ENCODE peak calls at places on chromosomes 3 and 15, in six cellular contexts. Q, T, O, G, Y and B are unnamed samples.

GRCh38 chr15:88447206-88447605 is 20.0 kb downstream of the MRPL46 start:
- DNase-seq in Q (no peak), T (peak), O (no peak), G (no peak), Y (no peak), B (no peak)

GRCh38 chr3:65904016-65904415 is 134.7 kb downstream of the MAGI1 start:
- DNase-seq in Q (no peak), T (no peak), O (no peak), G (no peak), Y (no peak), B (no peak)

GRCh38 chr3:71104090-71104489 is 479.4 kb downstream of the FOXP1 start:
- DNase-seq in Q (no peak), T (peak), O (no peak), G (no peak), Y (no peak), B (no peak)

GRCh38 chr3:29370451-29371420 is 89.9 kb downstream of the RBMS3 start:
- DNase-seq in Q (no peak), T (no peak), O (no peak), G (no peak), Y (no peak), B (no peak)

GRCh38 chr3:5332270-5332956 is 144.9 kb downstream of the EDEM1 start:
- DNase-seq in Q (no peak), T (no peak), O (no peak), G (no peak), Y (no peak), B (no peak)

GRCh38 chr15:69988541-69989225 is 109.0 kb downstream of the TLE3 start:
- DNase-seq in Q (no peak), T (no peak), O (peak), G (no peak), Y (no peak), B (no peak)

GRCh38 chr15:77542491-77543001 is 90.2 kb downstream of the LINGO1 start:
- DNase-seq in Q (no peak), T (no peak), O (no peak), G (no peak), Y (no peak), B (no peak)

GRCh38 chr3:172598904-172599303 is 75.7 kb upstream of the TNFSF10 start:
- DNase-seq in Q (no peak), T (no peak), O (no peak), G (no peak), Y (no peak), B (no peak)

GRCh38 chr15:31372635-31373091 is 46.0 kb downstream of the KLF13 start:
- DNase-seq in Q (no peak), T (no peak), O (peak), G (no peak), Y (peak), B (peak)

GRCh38 chr3:148930785-148931184 is 60.6 kb upstream of the GYG1 start:
- DNase-seq in Q (no peak), T (peak), O (no peak), G (no peak), Y (no peak), B (no peak)

GRCh38 chr15:60462027-60462426 is 16.9 kb downstream of the ICE2 start:
- DNase-seq in Q (no peak), T (no peak), O (no peak), G (no peak), Y (no peak), B (no peak)

GRCh38 chr3:58419782-58420512 is 13.7 kb downstream of the PDHB start:
- DNase-seq in Q (no peak), T (peak), O (no peak), G (peak), Y (peak), B (no peak)

GRCh38 chr3:107674371-107674770 is 151.6 kb downstream of the BBX start:
- DNase-seq in Q (no peak), T (peak), O (no peak), G (no peak), Y (no peak), B (peak)

GRCh38 chr3:99366663-99367429 is 271.5 kb upstream of the COL8A1 start:
- DNase-seq in Q (no peak), T (no peak), O (no peak), G (no peak), Y (no peak), B (peak)

GRCh38 chr15:27019687-27020086 is 48.7 kb downstream of the GABRG3 start:
- DNase-seq in Q (no peak), T (no peak), O (no peak), G (no peak), Y (no peak), B (no peak)

GRCh38 chr3:73036694-73037368 is 24.6 kb upstream of the EBLN2 start:
- DNase-seq in Q (no peak), T (no peak), O (no peak), G (no peak), Y (no peak), B (no peak)

GRCh38 chr15:100733088-100733487 is 130.7 kb downstream of the ASB7 start:
- DNase-seq in Q (no peak), T (no peak), O (peak), G (no peak), Y (no peak), B (peak)

GRCh38 chr3:51684971-51685751 is 14.1 kb downstream of the TEX264 start:
- DNase-seq in Q (no peak), T (no peak), O (no peak), G (no peak), Y (no peak), B (no peak)

GRCh38 chr3:38521391-38521987 is 25.3 kb downstream of the EXOG start:
- DNase-seq in Q (peak), T (peak), O (peak), G (peak), Y (peak), B (peak)

GRCh38 chr3:126245811-126246727 is 65.7 kb upstream of the ALDH1L1 start:
- DNase-seq in Q (no peak), T (peak), O (peak), G (peak), Y (peak), B (peak)

GRCh38 chr3:138440596-138440995 is 6.2 kb downstream of the ESYT3 start:
- DNase-seq in Q (no peak), T (peak), O (no peak), G (no peak), Y (no peak), B (no peak)

GRCh38 chr3:195583831-195584542 is at the start of gene APOD:
- DNase-seq in Q (no peak), T (no peak), O (peak), G (peak), Y (no peak), B (peak)

GRCh38 chr3:136075218-136075808 is 109.8 kb downstream of the PPP2R3A start:
- DNase-seq in Q (peak), T (peak), O (peak), G (peak), Y (peak), B (peak)

GRCh38 chr15:96372554-96372953 is 42.1 kb downstream of the NR2F2 start:
- DNase-seq in Q (no peak), T (no peak), O (peak), G (no peak), Y (no peak), B (no peak)

GRCh38 chr3:53140575-53141467 is 10.6 kb upstream of the RFT1 start:
- DNase-seq in Q (no peak), T (peak), O (no peak), G (no peak), Y (no peak), B (peak)

GRCh38 chr15:39323157-39323556 is 257.7 kb upstream of the THBS1 start:
- DNase-seq in Q (no peak), T (no peak), O (no peak), G (no peak), Y (no peak), B (no peak)

GRCh38 chr3:7205535-7206331 is 344.8 kb downstream of the GRM7 start:
- DNase-seq in Q (peak), T (no peak), O (no peak), G (no peak), Y (no peak), B (no peak)

GRCh38 chr15:81813215-81813614 is 232.6 kb downstream of the MEX3B start:
- DNase-seq in Q (no peak), T (no peak), O (peak), G (no peak), Y (no peak), B (peak)

GRCh38 chr15:63037996-63038720 is 4.4 kb upstream of the TPM1 start:
- DNase-seq in Q (no peak), T (no peak), O (no peak), G (no peak), Y (no peak), B (no peak)

GRCh38 chr3:56254835-56255234 is 213.4 kb downstream of the ERC2 start:
- DNase-seq in Q (no peak), T (no peak), O (no peak), G (no peak), Y (no peak), B (peak)

GRCh38 chr3:119652306-119653033 is 7.9 kb downstream of the POPDC2 start:
- DNase-seq in Q (no peak), T (no peak), O (no peak), G (no peak), Y (peak), B (no peak)

GRCh38 chr3:129289201-129289921 is 10.7 kb downstream of the HMCES start:
- DNase-seq in Q (no peak), T (peak), O (no peak), G (no peak), Y (no peak), B (no peak)